ENCODE peak calls at places on chromosome X, in nine cellular contexts. One of them, this sample, is unnamed.

GRCh38 chrX:76126851-76127250 is 46.0 kb upstream of the PBDC1 start:
- DNase-seq in kidney epithelial cell: no peak
- DNase-seq in astrocyte of the spinal cord: no peak
- DNase-seq in heart right ventricle: no peak
- DNase-seq in breast epithelium: no peak
- DNase-seq in progenitor cell of endocrine pancreas: no peak
- DNase-seq in HFF-Myc: no peak
- DNase-seq in astrocyte of the cerebellum: no peak
- DNase-seq in fibroblast of lung: no peak
- DNase-seq in this sample: no peak

GRCh38 chrX:2692221-2693122 is 1.4 kb downstream of the CD99 start:
- DNase-seq in astrocyte of the cerebellum: no peak
- DNase-seq in progenitor cell of endocrine pancreas: no peak
- DNase-seq in HFF-Myc: no peak
- DNase-seq in kidney epithelial cell: no peak
- DNase-seq in heart right ventricle: peak
- DNase-seq in breast epithelium: no peak
- DNase-seq in astrocyte of the spinal cord: peak
- DNase-seq in fibroblast of lung: peak
- DNase-seq in this sample: no peak

GRCh38 chrX:5915783-5916182 is 312.9 kb downstream of the NLGN4X start:
- DNase-seq in fibroblast of lung: no peak
- DNase-seq in heart right ventricle: no peak
- DNase-seq in breast epithelium: no peak
- DNase-seq in astrocyte of the cerebellum: no peak
- DNase-seq in kidney epithelial cell: no peak
- DNase-seq in progenitor cell of endocrine pancreas: no peak
- DNase-seq in astrocyte of the spinal cord: no peak
- DNase-seq in HFF-Myc: no peak
- DNase-seq in this sample: no peak

GRCh38 chrX:22533898-22534297 is 261.2 kb downstream of the CBLL2 start:
- DNase-seq in progenitor cell of endocrine pancreas: no peak
- DNase-seq in HFF-Myc: no peak
- DNase-seq in fibroblast of lung: peak
- DNase-seq in astrocyte of the cerebellum: no peak
- DNase-seq in kidney epithelial cell: no peak
- DNase-seq in breast epithelium: no peak
- DNase-seq in astrocyte of the spinal cord: no peak
- DNase-seq in heart right ventricle: no peak
- DNase-seq in this sample: no peak

GRCh38 chrX:96611619-96612362 is 72.9 kb upstream of the DIAPH2 start:
- DNase-seq in progenitor cell of endocrine pancreas: no peak
- DNase-seq in heart right ventricle: no peak
- DNase-seq in HFF-Myc: no peak
- DNase-seq in kidney epithelial cell: no peak
- DNase-seq in breast epithelium: no peak
- DNase-seq in astrocyte of the spinal cord: peak
- DNase-seq in astrocyte of the cerebellum: peak
- DNase-seq in fibroblast of lung: peak
- DNase-seq in this sample: no peak

GRCh38 chrX:13293700-13294099 is 26.2 kb downstream of the ATXN3L start:
- DNase-seq in astrocyte of the spinal cord: no peak
- DNase-seq in fibroblast of lung: no peak
- DNase-seq in astrocyte of the cerebellum: no peak
- DNase-seq in progenitor cell of endocrine pancreas: no peak
- DNase-seq in HFF-Myc: no peak
- DNase-seq in kidney epithelial cell: no peak
- DNase-seq in breast epithelium: no peak
- DNase-seq in heart right ventricle: no peak
- DNase-seq in this sample: no peak

GRCh38 chrX:41481264-41482109 is 34.3 kb downstream of the NYX start:
- DNase-seq in astrocyte of the spinal cord: no peak
- DNase-seq in HFF-Myc: no peak
- DNase-seq in breast epithelium: no peak
- DNase-seq in progenitor cell of endocrine pancreas: no peak
- DNase-seq in fibroblast of lung: no peak
- DNase-seq in kidney epithelial cell: no peak
- DNase-seq in astrocyte of the cerebellum: no peak
- DNase-seq in heart right ventricle: no peak
- DNase-seq in this sample: no peak

GRCh38 chrX:135194684-135195083 is 23.5 kb upstream of the CT55 start:
- DNase-seq in astrocyte of the cerebellum: no peak
- DNase-seq in heart right ventricle: no peak
- DNase-seq in progenitor cell of endocrine pancreas: no peak
- DNase-seq in kidney epithelial cell: no peak
- DNase-seq in astrocyte of the spinal cord: no peak
- DNase-seq in HFF-Myc: no peak
- DNase-seq in breast epithelium: no peak
- DNase-seq in fibroblast of lung: no peak
- DNase-seq in this sample: no peak

DNA sequence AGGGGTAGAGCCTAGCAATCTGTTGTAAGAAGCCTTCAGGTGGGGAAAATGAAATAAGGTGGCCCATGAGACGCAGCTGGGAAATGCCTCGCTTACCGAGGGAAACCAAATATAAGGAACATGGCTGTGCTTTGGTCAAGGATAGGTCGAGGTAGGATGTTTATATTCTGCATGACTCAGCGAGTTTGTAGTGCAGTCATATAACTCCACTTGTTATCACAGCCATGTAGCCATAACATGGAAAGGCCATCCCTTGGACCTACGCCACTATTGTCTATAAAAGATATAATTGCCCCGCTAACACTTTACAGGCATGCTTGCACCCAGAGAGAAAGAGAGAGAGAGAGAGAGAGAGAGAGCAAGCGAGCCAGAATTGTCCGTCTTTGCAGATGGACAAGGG is 80.9 kb upstream of the GLRA2 start:
- DNase-seq in astrocyte of the cerebellum: no peak
- DNase-seq in HFF-Myc: no peak
- DNase-seq in fibroblast of lung: no peak
- DNase-seq in kidney epithelial cell: no peak
- DNase-seq in breast epithelium: no peak
- DNase-seq in astrocyte of the spinal cord: no peak
- DNase-seq in progenitor cell of endocrine pancreas: no peak
- DNase-seq in heart right ventricle: no peak
- DNase-seq in this sample: no peak
- TF ChIP-seq CTCF in astrocyte of the cerebellum: no peak
- TF ChIP-seq CTCF in HFF-Myc: no peak
- TF ChIP-seq CTCF in fibroblast of lung: no peak
- TF ChIP-seq CTCF in kidney epithelial cell: no peak
- TF ChIP-seq CTCF in breast epithelium: no peak
- TF ChIP-seq CTCF in astrocyte of the spinal cord: no peak
- TF ChIP-seq CTCF in progenitor cell of endocrine pancreas: no peak
- TF ChIP-seq CTCF in heart right ventricle: no peak
- TF ChIP-seq CTCF in this sample: no peak

DNA sequence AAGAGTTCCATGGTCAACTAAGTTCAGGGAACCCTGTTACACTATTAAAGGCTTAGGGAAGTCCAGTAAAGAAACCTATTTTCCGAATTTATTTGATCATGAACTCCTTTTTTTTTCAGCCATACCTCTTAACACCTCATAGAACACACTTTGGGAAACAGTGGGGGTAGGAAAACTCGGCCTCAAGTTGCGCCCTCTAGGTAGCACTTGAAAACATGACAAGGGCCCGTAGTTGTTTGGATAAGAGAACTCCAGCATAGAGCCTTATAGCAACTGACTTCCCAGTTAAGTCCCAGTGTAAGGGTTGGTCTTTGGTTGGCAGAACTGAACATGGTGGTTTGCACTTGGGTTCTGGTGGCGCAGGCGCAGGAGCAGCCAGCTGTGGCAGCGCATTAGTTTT is 14.4 kb downstream of the OGT start:
- DNase-seq in fibroblast of lung: no peak
- DNase-seq in astrocyte of the cerebellum: no peak
- DNase-seq in kidney epithelial cell: no peak
- DNase-seq in breast epithelium: no peak
- DNase-seq in HFF-Myc: no peak
- DNase-seq in progenitor cell of endocrine pancreas: no peak
- DNase-seq in astrocyte of the spinal cord: no peak
- DNase-seq in heart right ventricle: no peak
- DNase-seq in this sample: no peak
- TF ChIP-seq CTCF in fibroblast of lung: no peak
- TF ChIP-seq CTCF in astrocyte of the cerebellum: no peak
- TF ChIP-seq CTCF in kidney epithelial cell: no peak
- TF ChIP-seq CTCF in breast epithelium: no peak
- TF ChIP-seq CTCF in HFF-Myc: no peak
- TF ChIP-seq CTCF in progenitor cell of endocrine pancreas: no peak
- TF ChIP-seq CTCF in astrocyte of the spinal cord: no peak
- TF ChIP-seq CTCF in heart right ventricle: no peak
- TF ChIP-seq CTCF in this sample: no peak

DNA sequence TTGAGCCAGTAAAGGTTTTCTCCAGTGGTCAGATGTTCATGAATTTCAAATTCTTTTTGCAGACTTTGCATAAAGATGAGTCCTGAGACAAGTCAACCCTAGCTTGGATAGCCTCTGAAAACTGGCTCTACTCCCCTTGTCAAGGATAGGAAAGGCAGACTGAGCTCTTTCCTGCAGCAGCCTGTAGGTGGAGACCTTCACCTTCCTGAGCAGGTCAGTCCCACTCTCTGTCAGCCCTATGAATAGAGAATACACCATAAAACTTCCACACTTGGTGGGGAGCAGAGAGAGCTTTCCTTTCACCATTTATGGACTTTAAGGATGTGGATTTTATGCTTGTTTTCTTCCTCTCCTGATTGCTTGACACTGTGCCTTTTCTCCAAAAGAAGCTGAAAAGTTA is 41.9 kb downstream of the PCDH19 start:
- DNase-seq in fibroblast of lung: peak
- DNase-seq in progenitor cell of endocrine pancreas: no peak
- DNase-seq in astrocyte of the cerebellum: no peak
- DNase-seq in heart right ventricle: no peak
- DNase-seq in kidney epithelial cell: no peak
- DNase-seq in breast epithelium: no peak
- DNase-seq in HFF-Myc: no peak
- DNase-seq in astrocyte of the spinal cord: no peak
- DNase-seq in this sample: no peak
- TF ChIP-seq CTCF in fibroblast of lung: no peak
- TF ChIP-seq CTCF in progenitor cell of endocrine pancreas: peak
- TF ChIP-seq CTCF in astrocyte of the cerebellum: peak
- TF ChIP-seq CTCF in heart right ventricle: no peak
- TF ChIP-seq CTCF in kidney epithelial cell: peak
- TF ChIP-seq CTCF in breast epithelium: no peak
- TF ChIP-seq CTCF in HFF-Myc: peak
- TF ChIP-seq CTCF in astrocyte of the spinal cord: peak
- TF ChIP-seq CTCF in this sample: no peak

GRCh38 chrX:138669693-138670092 is 41.8 kb downstream of the FGF13 start:
- DNase-seq in HFF-Myc: no peak
- DNase-seq in breast epithelium: no peak
- DNase-seq in astrocyte of the cerebellum: no peak
- DNase-seq in fibroblast of lung: no peak
- DNase-seq in progenitor cell of endocrine pancreas: no peak
- DNase-seq in kidney epithelial cell: no peak
- DNase-seq in astrocyte of the spinal cord: no peak
- DNase-seq in heart right ventricle: no peak
- DNase-seq in this sample: no peak
- TF ChIP-seq CTCF in HFF-Myc: no peak
- TF ChIP-seq CTCF in breast epithelium: no peak
- TF ChIP-seq CTCF in astrocyte of the cerebellum: no peak
- TF ChIP-seq CTCF in fibroblast of lung: no peak
- TF ChIP-seq CTCF in progenitor cell of endocrine pancreas: no peak
- TF ChIP-seq CTCF in kidney epithelial cell: no peak
- TF ChIP-seq CTCF in astrocyte of the spinal cord: no peak
- TF ChIP-seq CTCF in heart right ventricle: no peak
- TF ChIP-seq CTCF in this sample: no peak

GRCh38 chrX:114952696-114953095 is 64.7 kb downstream of the IL13RA2 start:
- DNase-seq in kidney epithelial cell: no peak
- DNase-seq in progenitor cell of endocrine pancreas: no peak
- DNase-seq in astrocyte of the cerebellum: no peak
- DNase-seq in astrocyte of the spinal cord: no peak
- DNase-seq in fibroblast of lung: no peak
- DNase-seq in HFF-Myc: no peak
- DNase-seq in heart right ventricle: no peak
- DNase-seq in breast epithelium: no peak
- DNase-seq in this sample: no peak
- TF ChIP-seq CTCF in kidney epithelial cell: no peak
- TF ChIP-seq CTCF in progenitor cell of endocrine pancreas: no peak
- TF ChIP-seq CTCF in astrocyte of the cerebellum: no peak
- TF ChIP-seq CTCF in astrocyte of the spinal cord: no peak
- TF ChIP-seq CTCF in fibroblast of lung: no peak
- TF ChIP-seq CTCF in HFF-Myc: no peak
- TF ChIP-seq CTCF in heart right ventricle: no peak
- TF ChIP-seq CTCF in breast epithelium: no peak
- TF ChIP-seq CTCF in this sample: no peak

DNA sequence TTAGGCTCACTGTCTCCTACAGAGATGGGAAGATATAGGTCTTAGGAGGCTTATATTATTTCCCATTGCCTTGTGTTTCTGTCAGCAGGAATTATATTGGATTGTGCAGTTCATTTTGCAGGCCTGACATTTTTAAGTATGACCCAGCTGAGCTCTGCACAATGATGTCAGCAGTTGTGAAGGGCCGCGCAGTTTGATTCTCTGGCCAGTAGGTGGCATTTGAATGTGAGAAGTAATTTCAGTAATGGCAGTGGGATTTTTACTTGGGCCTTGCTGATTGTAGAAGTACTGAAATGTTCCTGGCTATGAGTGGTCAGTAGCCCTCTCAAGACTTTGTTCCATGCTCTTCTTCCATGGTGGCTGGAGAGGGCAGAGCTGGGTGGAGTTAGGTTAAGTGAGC is 247.2 kb upstream of the MTMR8 start:
- DNase-seq in astrocyte of the cerebellum: no peak
- DNase-seq in astrocyte of the spinal cord: no peak
- DNase-seq in kidney epithelial cell: no peak
- DNase-seq in progenitor cell of endocrine pancreas: no peak
- DNase-seq in fibroblast of lung: no peak
- DNase-seq in HFF-Myc: no peak
- DNase-seq in heart right ventricle: no peak
- DNase-seq in breast epithelium: no peak
- DNase-seq in this sample: no peak
- TF ChIP-seq CTCF in astrocyte of the cerebellum: no peak
- TF ChIP-seq CTCF in astrocyte of the spinal cord: peak
- TF ChIP-seq CTCF in kidney epithelial cell: no peak
- TF ChIP-seq CTCF in progenitor cell of endocrine pancreas: no peak
- TF ChIP-seq CTCF in fibroblast of lung: no peak
- TF ChIP-seq CTCF in HFF-Myc: no peak
- TF ChIP-seq CTCF in heart right ventricle: no peak
- TF ChIP-seq CTCF in breast epithelium: no peak
- TF ChIP-seq CTCF in this sample: peak

DNA sequence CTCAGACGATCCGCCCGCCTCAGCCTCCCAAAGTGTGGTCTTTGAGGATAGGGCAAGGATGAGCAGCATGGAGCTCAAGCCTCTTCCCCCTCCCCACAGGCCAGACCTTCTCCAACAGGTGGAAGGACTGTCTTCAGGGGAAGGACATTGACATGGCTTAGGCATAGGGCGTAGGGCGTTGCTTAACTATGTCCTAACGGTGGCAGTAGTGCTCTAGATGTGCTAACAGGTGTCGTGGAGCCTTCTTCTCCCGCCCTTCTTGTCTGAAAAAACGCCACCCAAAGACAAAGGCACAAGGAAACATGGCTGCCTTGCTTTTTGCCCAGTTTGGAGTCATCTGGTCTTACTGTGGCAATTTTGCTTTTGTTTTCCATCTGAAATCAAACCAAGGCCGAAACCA is 219.8 kb downstream of the OR13H1 start:
- DNase-seq in heart right ventricle: no peak
- DNase-seq in breast epithelium: peak
- DNase-seq in progenitor cell of endocrine pancreas: no peak
- DNase-seq in kidney epithelial cell: peak
- DNase-seq in HFF-Myc: no peak
- DNase-seq in astrocyte of the spinal cord: peak
- DNase-seq in astrocyte of the cerebellum: peak
- DNase-seq in fibroblast of lung: no peak
- DNase-seq in this sample: no peak
- TF ChIP-seq CTCF in heart right ventricle: no peak
- TF ChIP-seq CTCF in breast epithelium: peak
- TF ChIP-seq CTCF in progenitor cell of endocrine pancreas: no peak
- TF ChIP-seq CTCF in kidney epithelial cell: peak
- TF ChIP-seq CTCF in HFF-Myc: no peak
- TF ChIP-seq CTCF in astrocyte of the spinal cord: peak
- TF ChIP-seq CTCF in astrocyte of the cerebellum: peak
- TF ChIP-seq CTCF in fibroblast of lung: no peak
- TF ChIP-seq CTCF in this sample: no peak

This sample was measured in mesothelial cell of epicardium.